ENCODE peak calls at places on chromosome 9, in four cellular contexts. F is naive thymus-derived CD4-positive, alpha-beta T cell; J is PC-3; O is ovary. D is an unnamed sample.

GRCh38 chr9:91978739-91979414 is 28.8 kb upstream of the ROR2 start:
- DNase-seq in O (no peak), F (no peak), J (peak; percentile 46), D (peak; percentile 86)

GRCh38 chr9:116271991-116272390 is 118.4 kb downstream of the PAPPA start:
- DNase-seq in O (no peak), F (no peak), J (no peak), D (no peak)

GRCh38 chr9:97474373-97474925 is 27.0 kb upstream of the TMOD1 start:
- DNase-seq in O (no peak), F (no peak), J (no peak), D (no peak)

GRCh38 chr9:36559036-36559695 is 13.5 kb upstream of the MELK start:
- DNase-seq in F (no peak), J (no peak), O (no peak), D (no peak)

GRCh38 chr9:842918-843468 is 1.5 kb downstream of the DMRT1 start:
- DNase-seq in F (no peak), J (no peak), O (no peak), D (no peak)

GRCh38 chr9:4887556-4887955 is 94.8 kb downstream of the RCL1 start:
- DNase-seq in F (no peak), O (no peak), J (no peak), D (no peak)

GRCh38 chr9:127796225-127796813 is 6.4 kb upstream of the FPGS start:
- DNase-seq in J (peak; percentile 5), F (no peak), O (peak; percentile 92), D (peak; percentile 89)

GRCh38 chr9:116901260-116901659 is 214.2 kb downstream of the TRIM32 start:
- DNase-seq in J (peak; percentile 4), O (no peak), F (no peak), D (no peak)

GRCh38 chr9:8802242-8802641 is 1002.7 kb upstream of the DMAC1 start:
- DNase-seq in F (no peak), O (no peak), J (no peak), D (no peak)

GRCh38 chr9:125269014-125269397 is 7.4 kb downstream of the GAPVD1 start:
- DNase-seq in O (no peak), J (no peak), F (no peak), D (no peak)

GRCh38 chr9:33686942-33687341 is 108.4 kb upstream of the PRSS3 start:
- DNase-seq in F (no peak), O (no peak), J (no peak), D (no peak)

GRCh38 chr9:134422301-134422700 is 96.0 kb downstream of the RXRA start:
- DNase-seq in F (no peak), O (peak; percentile 79), J (no peak), D (no peak)

GRCh38 chr9:121395558-121395957 is 25.5 kb upstream of the STOM start:
- DNase-seq in O (no peak), F (no peak), J (peak; percentile 9), D (no peak)

GRCh38 chr9:35689601-35690446 is at the start of gene TPM2:
- DNase-seq in F (no peak), O (peak; percentile 68), J (no peak), D (peak; percentile 96)

GRCh38 chr9:134407123-134407779 is 81.0 kb downstream of the RXRA start:
- DNase-seq in F (peak; percentile 65), O (peak; percentile 88), J (peak; percentile 84), D (peak; percentile 100)

GRCh38 chr9:70100362-70100761 is 56.7 kb downstream of the MAMDC2 start:
- DNase-seq in O (peak; percentile 67), F (no peak), J (no peak), D (no peak)

GRCh38 chr9:89448381-89448780 is 49.5 kb downstream of the SEMA4D start:
- DNase-seq in F (no peak), O (no peak), J (no peak), D (no peak)

GRCh38 chr9:37036237-37037136 is 2.4 kb upstream of the PAX5 start:
- DNase-seq in O (no peak), F (peak; percentile 35), J (peak; percentile 4), D (peak; percentile 89)

GRCh38 chr9:114738581-114739316 is 56.8 kb upstream of the TEX48 start:
- DNase-seq in O (peak; percentile 18), J (peak; percentile 80), F (peak; percentile 41), D (peak; percentile 88)

GRCh38 chr9:8845808-8846207 is 1046.2 kb upstream of the DMAC1 start:
- DNase-seq in F (no peak), O (no peak), J (no peak), D (no peak)

GRCh38 chr9:132235894-132236661 is 74.2 kb downstream of the NTNG2 start:
- DNase-seq in F (peak; percentile 70), J (peak; percentile 84), O (peak; percentile 80), D (peak; percentile 98)

GRCh38 chr9:125889122-125889523 is 141.9 kb downstream of the PBX3 start:
- DNase-seq in F (no peak), O (peak; percentile 55), J (no peak), D (peak; percentile 60)

GRCh38 chr9:11064853-11065252 is 452.1 kb upstream of the PTPRD start:
- DNase-seq in F (no peak), O (no peak), J (no peak), D (no peak)
- H3K4me3 ChIP-seq in F (no peak overlapping the region), O (no peak overlapping the region), J (no peak overlapping the region), D (no peak overlapping the region)

GRCh38 chr9:23820731-23821399 is 5.2 kb downstream of the ELAVL2 start:
- DNase-seq in J (peak; percentile 48), O (no peak), F (no peak), D (no peak)
- H3K4me3 ChIP-seq in J (peak overlapping the region; percentile 75), O (peak overlapping the region; percentile 31), F (no peak overlapping the region), D (no peak overlapping the region)

DNA sequence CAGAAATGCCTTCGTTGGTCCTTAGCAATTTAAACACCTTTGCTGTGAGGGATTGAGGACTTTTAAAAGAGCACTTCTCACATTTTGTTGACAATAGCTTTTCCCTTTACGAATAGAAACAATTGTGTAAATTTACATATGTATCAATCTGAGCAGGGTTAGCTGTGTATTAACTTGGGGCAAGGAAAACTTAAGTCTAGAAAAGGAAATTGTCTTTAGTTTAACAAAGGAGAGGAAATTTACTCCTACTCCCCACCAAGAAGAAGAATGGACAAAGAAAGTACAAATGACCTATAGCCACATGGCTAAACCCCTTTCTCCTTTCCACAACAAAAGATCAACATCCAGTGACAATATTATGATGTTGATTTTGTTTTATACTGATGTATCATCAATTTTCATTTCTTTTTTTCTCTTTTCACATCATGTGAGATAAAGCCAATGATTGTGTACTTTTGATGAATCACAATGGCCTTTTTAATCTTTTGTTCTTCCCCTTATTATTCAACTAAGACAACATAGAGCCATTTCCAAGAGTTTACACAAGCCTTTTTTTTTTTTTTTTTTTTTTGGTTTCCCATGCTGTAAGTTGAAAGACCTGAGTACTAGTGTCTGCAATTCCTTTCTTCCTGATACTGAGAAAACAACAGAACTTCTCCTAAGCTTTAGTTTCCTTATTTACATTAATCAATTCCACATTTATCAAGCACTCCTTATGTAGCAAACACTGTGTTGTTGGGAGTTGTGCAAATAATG is 19.0 kb downstream of the FOXB2 start:
- DNase-seq in F (no peak), J (no peak), O (no peak), D (no peak)
- H3K4me3 ChIP-seq in F (no peak overlapping the region), J (no peak overlapping the region), O (no peak overlapping the region), D (no peak overlapping the region)

GRCh38 chr9:106861585-106862114 is 1.3 kb upstream of the ZNF462 start:
- DNase-seq in F (no peak), O (no peak), J (no peak), D (peak; percentile 55)

GRCh38 chr9:106862115-106862945 is 636 bp upstream of the ZNF462 start:
- DNase-seq in F (no peak), O (peak; percentile 55), J (peak; percentile 42), D (peak; percentile 86)

GRCh38 chr9:106859957-106860715 is 2.8 kb upstream of the ZNF462 start:
- DNase-seq in F (no peak), J (peak; percentile 63), O (peak; percentile 43), D (no peak)

GRCh38 chr9:106862946-106863740 is at the start of gene ZNF462:
- DNase-seq in F (no peak), O (peak; percentile 65), J (peak; percentile 28), D (peak; percentile 68)

GRCh38 chr9:106860731-106861584 is 2.0 kb upstream of the ZNF462 start:
- DNase-seq in J (peak; percentile 55), O (peak; percentile 44), F (no peak), D (peak; percentile 73)
- H3K4me3 ChIP-seq in J (peak overlapping the region; percentile 98), O (peak overlapping the region; percentile 58), F (no peak overlapping the region), D (peak overlapping the region; percentile 90)

GRCh38 chr9:27499481-27499880 is 24.6 kb upstream of the IFNK start:
- DNase-seq in O (no peak), F (no peak), J (peak; percentile 74), D (no peak)

GRCh38 chr9:27491164-27491563 is 32.9 kb upstream of the IFNK start:
- DNase-seq in O (no peak), F (no peak), J (no peak), D (no peak)

GRCh38 chr9:27497883-27498553 is 26.1 kb upstream of the IFNK start:
- DNase-seq in J (no peak), O (no peak), F (no peak), D (no peak)

GRCh38 chr9:27495480-27496133 is 28.5 kb upstream of the IFNK start:
- DNase-seq in O (no peak), F (no peak), J (no peak), D (no peak)

GRCh38 chr9:27496134-27496504 is 28.0 kb upstream of the IFNK start:
- DNase-seq in F (no peak), O (no peak), J (no peak), D (no peak)
- H3K4me3 ChIP-seq in F (no peak overlapping the region), O (no peak overlapping the region), J (no peak overlapping the region), D (no peak overlapping the region)

GRCh38 chr9:94853887-94854286 is 127.4 kb downstream of the AOPEP start:
- DNase-seq in F (no peak), O (no peak), J (peak; percentile 69), D (no peak)
- H3K4me3 ChIP-seq in F (no peak overlapping the region), O (no peak overlapping the region), J (no peak overlapping the region), D (no peak overlapping the region)

DNA sequence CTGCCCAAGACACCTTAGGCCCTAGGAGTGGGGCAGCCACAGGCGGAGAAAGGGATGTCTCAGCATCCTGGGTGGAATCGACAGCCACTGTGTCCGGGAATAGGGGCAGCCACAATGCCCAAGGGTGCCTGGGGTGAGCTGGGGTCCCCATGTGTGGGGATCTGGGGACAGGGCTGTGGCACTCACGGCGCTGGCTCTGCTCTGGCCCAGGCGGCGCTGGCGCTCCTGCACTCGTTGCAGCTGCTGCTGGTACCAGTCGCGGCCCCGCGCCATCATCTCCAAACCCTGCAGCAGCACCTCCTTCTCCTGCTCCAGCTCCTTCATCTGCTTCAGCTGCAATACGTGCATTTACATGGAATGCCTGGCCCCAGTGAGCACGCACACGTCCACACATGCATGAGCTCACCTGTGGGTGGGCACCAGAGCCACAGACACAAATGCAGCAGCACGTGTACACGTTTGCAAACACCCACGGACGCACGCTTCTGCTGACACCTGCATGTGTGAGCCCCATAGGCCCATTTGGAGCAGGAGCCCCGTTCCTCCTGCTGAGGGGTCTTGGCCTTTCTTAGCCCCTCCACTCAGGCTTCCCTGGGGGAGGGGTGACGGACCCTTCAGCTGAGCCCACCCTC is 4.9 kb downstream of the SAPCD2 start:
- DNase-seq in F (no peak), O (no peak), J (no peak), D (peak; percentile 81)
- H3K4me3 ChIP-seq in F (no peak overlapping the region), O (no peak overlapping the region), J (no peak overlapping the region), D (no peak overlapping the region)

D was measured in osteoblast.